ENCODE peak calls at places on chromosome 21, in six cellular contexts. One of them, this sample, is unnamed.

GRCh38 chr21:34692458-34693020 is 23.7 kb downstream of the CLIC6 start:
- DNase-seq in NCI-H524: no peak
- DNase-seq in stimulated activated CD4-positive, alpha-beta T cell treated with anti-CD3 and anti-CD28 coated beads, Interleukin-2, amount 100 ng/mL, for 48 hours: no peak
- DNase-seq in activated naive CD4-positive, alpha-beta T cell: no peak
- DNase-seq in C1 segment of cervical spinal cord: no peak
- DNase-seq in AG04450: no peak
- DNase-seq in this sample: no peak

GRCh38 chr21:34997295-34997694 is 51.8 kb downstream of the RUNX1 start:
- DNase-seq in C1 segment of cervical spinal cord: no peak
- DNase-seq in stimulated activated CD4-positive, alpha-beta T cell treated with anti-CD3 and anti-CD28 coated beads, Interleukin-2, amount 100 ng/mL, for 48 hours: no peak
- DNase-seq in NCI-H524: no peak
- DNase-seq in AG04450: no peak
- DNase-seq in activated naive CD4-positive, alpha-beta T cell: no peak
- DNase-seq in this sample: no peak

GRCh38 chr21:42939581-42940413 is 14.4 kb upstream of the ERVH48-1 start:
- DNase-seq in stimulated activated CD4-positive, alpha-beta T cell treated with anti-CD3 and anti-CD28 coated beads, Interleukin-2, amount 100 ng/mL, for 48 hours: no peak
- DNase-seq in NCI-H524: no peak
- DNase-seq in AG04450: peak
- DNase-seq in C1 segment of cervical spinal cord: peak
- DNase-seq in activated naive CD4-positive, alpha-beta T cell: no peak
- DNase-seq in this sample: no peak

GRCh38 chr21:36437745-36438128 is 42.2 kb downstream of the CLDN14 start:
- DNase-seq in AG04450: peak
- DNase-seq in activated naive CD4-positive, alpha-beta T cell: no peak
- DNase-seq in NCI-H524: no peak
- DNase-seq in C1 segment of cervical spinal cord: no peak
- DNase-seq in stimulated activated CD4-positive, alpha-beta T cell treated with anti-CD3 and anti-CD28 coated beads, Interleukin-2, amount 100 ng/mL, for 48 hours: no peak
- DNase-seq in this sample: no peak

GRCh38 chr21:15211491-15212133 is 146.8 kb upstream of the NRIP1 start:
- DNase-seq in NCI-H524: no peak
- DNase-seq in C1 segment of cervical spinal cord: no peak
- DNase-seq in stimulated activated CD4-positive, alpha-beta T cell treated with anti-CD3 and anti-CD28 coated beads, Interleukin-2, amount 100 ng/mL, for 48 hours: no peak
- DNase-seq in activated naive CD4-positive, alpha-beta T cell: no peak
- DNase-seq in AG04450: no peak
- DNase-seq in this sample: no peak

GRCh38 chr21:41894922-41895557 is 15.9 kb upstream of the PRDM15 start:
- DNase-seq in activated naive CD4-positive, alpha-beta T cell: no peak
- DNase-seq in AG04450: peak
- DNase-seq in NCI-H524: no peak
- DNase-seq in C1 segment of cervical spinal cord: no peak
- DNase-seq in stimulated activated CD4-positive, alpha-beta T cell treated with anti-CD3 and anti-CD28 coated beads, Interleukin-2, amount 100 ng/mL, for 48 hours: no peak
- DNase-seq in this sample: no peak

GRCh38 chr21:43824250-43824882 is 35.0 kb downstream of the RRP1 start:
- DNase-seq in NCI-H524: no peak
- DNase-seq in activated naive CD4-positive, alpha-beta T cell: no peak
- DNase-seq in AG04450: peak
- DNase-seq in C1 segment of cervical spinal cord: no peak
- DNase-seq in stimulated activated CD4-positive, alpha-beta T cell treated with anti-CD3 and anti-CD28 coated beads, Interleukin-2, amount 100 ng/mL, for 48 hours: no peak
- DNase-seq in this sample: no peak

GRCh38 chr21:45406801-45407628 is 2.0 kb downstream of the COL18A1 start:
- DNase-seq in AG04450: no peak
- DNase-seq in NCI-H524: no peak
- DNase-seq in C1 segment of cervical spinal cord: no peak
- DNase-seq in stimulated activated CD4-positive, alpha-beta T cell treated with anti-CD3 and anti-CD28 coated beads, Interleukin-2, amount 100 ng/mL, for 48 hours: no peak
- DNase-seq in activated naive CD4-positive, alpha-beta T cell: no peak
- DNase-seq in this sample: no peak

GRCh38 chr21:45970674-45971486 is 10.7 kb upstream of the COL6A1 start:
- DNase-seq in NCI-H524: peak
- DNase-seq in activated naive CD4-positive, alpha-beta T cell: peak
- DNase-seq in C1 segment of cervical spinal cord: no peak
- DNase-seq in stimulated activated CD4-positive, alpha-beta T cell treated with anti-CD3 and anti-CD28 coated beads, Interleukin-2, amount 100 ng/mL, for 48 hours: peak
- DNase-seq in AG04450: no peak
- DNase-seq in this sample: peak

GRCh38 chr21:42236693-42237092 is 17.8 kb downstream of the ABCG1 start:
- DNase-seq in AG04450: no peak
- DNase-seq in C1 segment of cervical spinal cord: no peak
- DNase-seq in NCI-H524: no peak
- DNase-seq in stimulated activated CD4-positive, alpha-beta T cell treated with anti-CD3 and anti-CD28 coated beads, Interleukin-2, amount 100 ng/mL, for 48 hours: no peak
- DNase-seq in activated naive CD4-positive, alpha-beta T cell: no peak
- DNase-seq in this sample: no peak

GRCh38 chr21:32604484-32604883 is 7.7 kb downstream of the CFAP298 start:
- DNase-seq in NCI-H524: peak
- DNase-seq in activated naive CD4-positive, alpha-beta T cell: no peak
- DNase-seq in stimulated activated CD4-positive, alpha-beta T cell treated with anti-CD3 and anti-CD28 coated beads, Interleukin-2, amount 100 ng/mL, for 48 hours: no peak
- DNase-seq in AG04450: no peak
- DNase-seq in C1 segment of cervical spinal cord: no peak
- DNase-seq in this sample: no peak

GRCh38 chr21:41240040-41240439 is 72.1 kb downstream of the BACE2 start:
- DNase-seq in AG04450: no peak
- DNase-seq in C1 segment of cervical spinal cord: no peak
- DNase-seq in activated naive CD4-positive, alpha-beta T cell: no peak
- DNase-seq in NCI-H524: no peak
- DNase-seq in stimulated activated CD4-positive, alpha-beta T cell treated with anti-CD3 and anti-CD28 coated beads, Interleukin-2, amount 100 ng/mL, for 48 hours: no peak
- DNase-seq in this sample: no peak

GRCh38 chr21:27418338-27418737 is 451.4 kb upstream of the ADAMTS5 start:
- DNase-seq in C1 segment of cervical spinal cord: no peak
- DNase-seq in stimulated activated CD4-positive, alpha-beta T cell treated with anti-CD3 and anti-CD28 coated beads, Interleukin-2, amount 100 ng/mL, for 48 hours: no peak
- DNase-seq in NCI-H524: no peak
- DNase-seq in AG04450: no peak
- DNase-seq in activated naive CD4-positive, alpha-beta T cell: no peak
- DNase-seq in this sample: no peak

GRCh38 chr21:35254006-35254751 is 205.1 kb upstream of the RUNX1 start:
- DNase-seq in AG04450: peak
- DNase-seq in stimulated activated CD4-positive, alpha-beta T cell treated with anti-CD3 and anti-CD28 coated beads, Interleukin-2, amount 100 ng/mL, for 48 hours: no peak
- DNase-seq in NCI-H524: no peak
- DNase-seq in activated naive CD4-positive, alpha-beta T cell: no peak
- DNase-seq in C1 segment of cervical spinal cord: no peak
- DNase-seq in this sample: no peak

GRCh38 chr21:27683292-27683691 is 716.4 kb upstream of the ADAMTS5 start:
- DNase-seq in stimulated activated CD4-positive, alpha-beta T cell treated with anti-CD3 and anti-CD28 coated beads, Interleukin-2, amount 100 ng/mL, for 48 hours: no peak
- DNase-seq in NCI-H524: no peak
- DNase-seq in activated naive CD4-positive, alpha-beta T cell: no peak
- DNase-seq in C1 segment of cervical spinal cord: no peak
- DNase-seq in AG04450: no peak
- DNase-seq in this sample: no peak

This sample was measured in DND-41.